ENCODE peak calls at places on chromosome 6, in seven cellular contexts. C is neural progenitor cell, Q is OCI-LY7, L is hepatocyte, A is PC-3, P is SK-N-SH, O is HCT116. I is an unnamed sample.

GRCh38 chr6:54252496-54252895 is 55.7 kb upstream of the TINAG start:
- DNase-seq in C (no peak), Q (no peak), L (no peak), A (no peak), P (no peak), O (no peak), I (no peak)

GRCh38 chr6:25312034-25312620 is 33.0 kb downstream of the CARMIL1 start:
- DNase-seq in C (no peak), Q (no peak), L (no peak), A (peak), P (no peak), O (no peak), I (no peak)

GRCh38 chr6:27865952-27866369 is 46.2 kb downstream of the OR2B2 start:
- DNase-seq in C (peak), Q (peak), L (peak), A (peak), P (no peak), O (no peak), I (peak)

GRCh38 chr6:45818655-45819054 is 197.0 kb downstream of the CLIC5 start:
- DNase-seq in C (no peak), Q (no peak), L (no peak), A (no peak), P (no peak), O (no peak), I (no peak)

GRCh38 chr6:118476554-118476953 is 71.5 kb upstream of the PLN start:
- DNase-seq in C (no peak), Q (no peak), L (no peak), A (no peak), P (no peak), O (no peak), I (no peak)

GRCh38 chr6:2765896-2766766 is 938 bp downstream of the WRNIP1 start:
- DNase-seq in C (peak), Q (peak), L (peak), A (peak), P (peak), O (no peak), I (peak)

GRCh38 chr6:169959129-169960002 is 207.9 kb downstream of the ERMARD start:
- DNase-seq in C (no peak), Q (peak), L (no peak), A (no peak), P (peak), O (no peak), I (peak)

GRCh38 chr6:53967415-53967814 is 143.8 kb upstream of the MLIP start:
- DNase-seq in C (no peak), Q (no peak), L (no peak), A (no peak), P (no peak), O (no peak), I (no peak)

GRCh38 chr6:53244958-53245357 is 96.3 kb upstream of the GCM1 start:
- DNase-seq in C (no peak), Q (peak), L (no peak), A (no peak), P (no peak), O (no peak), I (peak)

GRCh38 chr6:149264629-149265028 is 52.9 kb upstream of the TAB2 start:
- DNase-seq in C (peak), Q (peak), L (no peak), A (no peak), P (no peak), O (no peak), I (no peak)

GRCh38 chr6:82909551-82909950 is 156.1 kb downstream of the UBE3D start:
- DNase-seq in C (no peak), Q (no peak), L (no peak), A (no peak), P (no peak), O (no peak), I (no peak)

GRCh38 chr6:31907158-31907813 is 5.4 kb upstream of the ZBTB12 start:
- DNase-seq in C (peak), Q (no peak), L (no peak), A (no peak), P (no peak), O (no peak), I (no peak)

GRCh38 chr6:112827793-112828192 is 480.7 kb downstream of the RFPL4B start:
- DNase-seq in C (peak), Q (peak), L (no peak), A (no peak), P (no peak), O (no peak), I (peak)

GRCh38 chr6:25971187-25971811 is 8.7 kb downstream of the TRIM38 start:
- DNase-seq in C (no peak), Q (no peak), L (peak), A (peak), P (no peak), O (peak), I (no peak)

GRCh38 chr6:160979063-160979708 is 12.4 kb upstream of the MAP3K4 start:
- DNase-seq in C (no peak), Q (no peak), L (no peak), A (no peak), P (no peak), O (no peak), I (no peak)

GRCh38 chr6:158780963-158781691 is 38.0 kb downstream of the EZR start:
- DNase-seq in C (no peak), Q (no peak), L (no peak), A (peak), P (no peak), O (no peak), I (no peak)

GRCh38 chr6:54525731-54526130 is 217.5 kb downstream of the TINAG start:
- DNase-seq in C (no peak), Q (no peak), L (no peak), A (peak), P (no peak), O (peak), I (no peak)

GRCh38 chr6:116528163-116528562 is 16.7 kb downstream of the CALHM5 start:
- DNase-seq in C (no peak), Q (no peak), L (no peak), A (no peak), P (no peak), O (no peak), I (no peak)

GRCh38 chr6:56637640-56638039 is 5.0 kb downstream of the DST start:
- DNase-seq in C (peak), Q (peak), L (peak), A (peak), P (peak), O (peak), I (peak)

GRCh38 chr6:26249959-26250805 is 114.8 kb upstream of the BTN3A2 start:
- DNase-seq in C (peak), Q (no peak), L (peak), A (peak), P (peak), O (no peak), I (peak)

GRCh38 chr6:34322732-34323131 is 69.7 kb downstream of the NUDT3 start:
- DNase-seq in C (no peak), Q (no peak), L (no peak), A (no peak), P (no peak), O (no peak), I (no peak)

GRCh38 chr6:128870751-128871150 is 12.2 kb upstream of the LAMA2 start:
- DNase-seq in C (no peak), Q (no peak), L (no peak), A (no peak), P (no peak), O (no peak), I (no peak)

GRCh38 chr6:44624226-44624625 is 236.7 kb downstream of the CDC5L start:
- DNase-seq in C (no peak), Q (no peak), L (no peak), A (no peak), P (no peak), O (no peak), I (no peak)

DNA sequence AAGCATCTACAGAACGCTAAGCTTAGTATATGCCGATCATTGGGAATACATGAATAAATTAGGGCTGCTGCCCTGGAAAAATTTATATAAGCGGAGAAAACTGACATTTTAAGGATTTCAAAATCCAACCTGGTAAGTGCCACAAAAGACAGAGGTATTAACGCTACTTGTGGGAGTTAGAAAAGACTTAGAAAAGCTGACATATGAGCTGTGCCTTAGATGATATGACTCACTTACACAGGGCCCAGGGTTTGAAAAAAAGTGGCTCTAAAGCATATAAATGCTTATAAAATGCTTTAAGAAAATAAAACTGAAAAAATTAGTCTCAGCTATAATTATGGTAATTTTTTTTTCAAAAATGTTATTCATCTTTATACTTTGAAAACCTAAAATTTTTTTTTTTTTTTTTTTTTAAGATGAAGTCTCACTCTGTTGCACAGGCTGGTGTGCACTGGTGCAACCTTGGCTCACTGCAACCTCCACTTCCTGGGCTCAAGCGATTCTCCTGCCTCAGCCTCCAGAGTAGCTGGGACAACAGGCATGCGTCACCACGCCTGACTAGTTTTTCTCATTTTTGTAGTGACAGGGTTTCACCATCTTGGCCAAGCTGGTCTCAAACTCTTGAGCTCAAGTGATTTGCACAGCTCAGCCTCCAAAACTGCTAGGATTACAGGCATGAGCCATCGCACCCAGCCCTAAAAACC is 25.7 kb downstream of the EPB41L2 start:
- DNase-seq in C (no peak), Q (no peak), L (no peak), A (no peak), P (no peak), O (no peak), I (no peak)
- TF ChIP-seq EZH2phosphoT487 in C (no peak), Q (no peak), L (no peak), A (no peak), P (no peak), O (no peak), I (no peak)

GRCh38 chr6:14983599-14984296 is 262.1 kb upstream of the JARID2 start:
- DNase-seq in C (no peak), Q (no peak), L (no peak), A (peak), P (no peak), O (no peak), I (no peak)
- TF ChIP-seq EZH2phosphoT487 in C (no peak), Q (no peak), L (no peak), A (no peak), P (no peak), O (no peak), I (no peak)

DNA sequence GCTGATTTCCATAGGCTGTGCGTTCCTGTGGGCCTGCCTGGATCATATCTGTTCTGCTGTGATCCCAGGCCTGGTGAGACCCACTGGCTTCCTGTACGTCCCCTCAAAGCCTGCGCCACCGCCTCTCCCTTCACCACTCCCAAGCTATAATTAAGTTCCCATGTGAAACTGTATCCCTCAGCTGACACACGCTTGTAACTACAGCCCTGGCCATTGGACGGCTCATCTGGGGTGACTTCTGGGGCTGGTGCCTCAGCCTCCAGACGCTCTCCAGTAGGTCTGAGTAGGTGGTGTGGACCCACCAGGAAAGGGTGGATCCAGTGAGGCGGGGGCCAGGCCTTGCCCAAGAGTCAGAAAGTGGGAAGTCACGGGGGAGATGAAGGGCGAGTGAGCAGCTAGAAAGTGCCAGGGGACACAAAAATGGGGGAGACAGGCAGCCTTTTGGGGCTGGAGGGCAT is 21.0 kb downstream of the PPARD start:
- DNase-seq in C (peak), Q (no peak), L (peak), A (no peak), P (peak), O (no peak), I (no peak)
- TF ChIP-seq EZH2phosphoT487 in C (no peak), Q (no peak), L (no peak), A (no peak), P (no peak), O (no peak), I (no peak)

DNA sequence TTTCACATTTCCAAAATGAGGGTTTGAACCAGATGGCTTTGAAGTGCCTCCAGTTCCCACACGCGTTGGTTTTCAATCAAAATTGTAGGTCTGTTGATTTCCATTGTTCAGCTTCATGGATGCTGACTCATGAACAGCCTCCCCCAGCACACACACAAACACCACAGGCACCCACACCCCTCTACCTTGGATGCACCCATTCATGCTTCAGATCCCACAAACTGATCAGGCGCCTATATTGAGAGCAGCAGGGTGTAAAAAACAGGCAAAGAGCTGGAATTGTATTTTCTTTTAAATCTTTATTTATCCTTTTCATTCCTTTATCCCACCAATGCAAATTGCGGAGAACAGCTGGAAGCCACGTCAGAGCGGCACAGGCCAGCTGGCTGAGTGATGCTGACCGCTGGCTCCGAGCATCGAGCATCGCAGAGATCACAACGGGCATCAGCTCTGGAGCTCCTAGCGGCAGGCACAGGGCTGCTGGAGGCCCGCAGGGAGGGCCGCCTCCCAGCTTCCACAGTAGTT is 29.3 kb upstream of the TBC1D7 start:
- DNase-seq in C (peak), Q (no peak), L (no peak), A (no peak), P (no peak), O (no peak), I (no peak)
- TF ChIP-seq EZH2phosphoT487 in C (no peak), Q (no peak), L (no peak), A (no peak), P (no peak), O (no peak), I (no peak)

GRCh38 chr6:163790296-163790840 is 375.9 kb downstream of the QKI start:
- DNase-seq in C (no peak), Q (no peak), L (peak), A (no peak), P (no peak), O (no peak), I (no peak)
- TF ChIP-seq EZH2phosphoT487 in C (no peak), Q (no peak), L (no peak), A (no peak), P (no peak), O (no peak), I (no peak)

GRCh38 chr6:71481801-71482200 is 193.2 kb downstream of the OGFRL1 start:
- DNase-seq in C (no peak), Q (no peak), L (no peak), A (no peak), P (no peak), O (no peak), I (no peak)
- TF ChIP-seq EZH2phosphoT487 in C (no peak), Q (no peak), L (no peak), A (no peak), P (no peak), O (no peak), I (no peak)

DNA sequence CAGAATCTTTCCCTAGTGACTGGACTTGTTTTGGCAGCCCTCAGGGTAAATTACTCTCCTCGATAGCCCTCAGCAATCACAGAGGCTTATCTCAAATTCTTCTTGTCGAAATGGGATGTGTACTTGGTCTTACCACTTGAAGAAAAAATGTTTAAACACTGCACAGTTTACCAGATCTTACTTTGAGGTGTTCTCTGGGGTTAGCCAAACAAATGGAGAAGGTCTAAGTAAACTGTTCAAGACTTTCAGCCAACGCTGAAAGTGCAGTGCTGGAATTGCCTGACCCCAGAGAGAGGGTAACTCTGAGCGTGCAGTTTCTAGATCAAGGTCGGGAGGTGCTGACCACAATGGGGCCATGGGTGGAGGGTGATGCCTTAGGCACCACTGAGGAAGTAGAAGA is 39.2 kb downstream of the MYLIP start:
- DNase-seq in C (no peak), Q (no peak), L (no peak), A (no peak), P (no peak), O (no peak), I (no peak)
- TF ChIP-seq EZH2phosphoT487 in C (no peak), Q (no peak), L (no peak), A (no peak), P (no peak), O (no peak), I (no peak)

GRCh38 chr6:109441069-109441816 is 719 bp downstream of the SMPD2 start:
- DNase-seq in C (peak), Q (peak), L (peak), A (peak), P (peak), O (no peak), I (peak)
- TF ChIP-seq EZH2phosphoT487 in C (no peak), Q (no peak), L (no peak), A (no peak), P (no peak), O (no peak), I (no peak)

GRCh38 chr6:21846541-21847451 is 253.2 kb downstream of the SOX4 start:
- DNase-seq in C (peak), Q (peak), L (peak), A (peak), P (peak), O (no peak), I (no peak)
- TF ChIP-seq EZH2phosphoT487 in C (no peak), Q (no peak), L (no peak), A (no peak), P (no peak), O (no peak), I (no peak)